ENCODE peak calls at places on chromosomes 12 and 14, in eight cellular contexts. B is uterus, C is heart right ventricle, S is neuronal stem cell, D is aorta, G is tibial artery, N is pancreas, P is gastrocnemius medialis. E is an unnamed sample. For H3K27me3 and H3K36me3, the result is how much of the 10 kb centered on the place peaks cover.

GRCh38 chr14:23605931-23606585 is 27.5 kb upstream of the JPH4 start:
- DNase-seq in P (peak), G (no peak), S (no peak), B (no peak), N (no peak), D (no peak), C (no peak), E (no peak)

GRCh38 chr12:106764738-106765137 is 9.7 kb upstream of the RIC8B start:
- DNase-seq in S (no peak), G (peak), P (no peak), C (no peak), N (no peak), B (no peak), D (peak), E (no peak)

GRCh38 chr12:25427328-25428249 is 125.5 kb downstream of the LMNTD1 start:
- DNase-seq in S (no peak), G (no peak), P (no peak), N (no peak), D (no peak), C (no peak), B (no peak), E (no peak)

GRCh38 chr14:53571589-53571988 is 385.0 kb downstream of the BMP4 start:
- DNase-seq in D (no peak), B (no peak), C (no peak), S (no peak), G (no peak), N (no peak), P (no peak), E (no peak)

GRCh38 chr14:94936901-94937321 is 167.0 kb upstream of the GSC start:
- DNase-seq in G (peak), C (peak), S (no peak), P (peak), D (peak), B (peak), N (peak), E (peak)

GRCh38 chr14:102525213-102526143 is 15.9 kb upstream of the ANKRD9 start:
- DNase-seq in P (no peak), G (no peak), B (no peak), D (no peak), N (no peak), S (no peak), C (no peak), E (no peak)

GRCh38 chr12:71548906-71549305 is 109.3 kb downstream of the LGR5 start:
- DNase-seq in S (no peak), N (no peak), B (no peak), D (no peak), P (no peak), C (no peak), G (no peak), E (no peak)

GRCh38 chr14:34873591-34874385 is 1.4 kb downstream of the BAZ1A start:
- DNase-seq in S (peak), P (peak), G (peak), C (peak), B (peak), D (peak), N (peak), E (peak)

GRCh38 chr12:58764100-58764953 is 156.0 kb downstream of the LRIG3 start:
- DNase-seq in S (no peak), D (no peak), G (no peak), N (no peak), B (no peak), P (no peak), C (no peak), E (no peak)

GRCh38 chr14:30873308-30874119 is 845 bp upstream of the COCH start:
- DNase-seq in C (no peak), D (no peak), G (no peak), N (no peak), P (no peak), B (no peak), S (no peak), E (no peak)

GRCh38 chr14:30874999-30875787 is 834 bp downstream of the COCH start:
- DNase-seq in N (peak), D (no peak), S (peak), C (peak), P (no peak), G (no peak), B (no peak), E (no peak)

GRCh38 chr14:30872602-30873001 is 1.8 kb upstream of the COCH start:
- DNase-seq in P (no peak), N (no peak), B (no peak), G (no peak), D (no peak), S (no peak), C (no peak), E (no peak)

GRCh38 chr14:30875788-30876053 is 1.4 kb downstream of the COCH start:
- DNase-seq in N (no peak), S (no peak), P (no peak), C (no peak), B (no peak), G (no peak), D (no peak), E (no peak)

GRCh38 chr14:30874120-30874998 is at the start of gene COCH:
- DNase-seq in B (no peak), G (no peak), D (peak), P (no peak), S (peak), C (peak), N (peak), E (peak)
- H3K27me3 ChIP-seq in B (under half), G (under half), D (under half), P (under half), S (half or more), C (under half), N (under half), E (under half)

GRCh38 chr12:4567073-4567881 is 5.3 kb downstream of the DYRK4 start:
- DNase-seq in G (no peak), P (no peak), S (no peak), D (no peak), N (no peak), C (no peak), B (no peak), E (no peak)

GRCh38 chr12:4562034-4562657 is at the start of gene DYRK4:
- DNase-seq in P (peak), N (peak), C (peak), S (peak), D (peak), B (peak), G (peak), E (peak)

GRCh38 chr12:4563336-4563735 is 1.3 kb downstream of the DYRK4 start:
- DNase-seq in P (no peak), N (no peak), G (no peak), B (no peak), C (no peak), D (no peak), S (no peak), E (no peak)

GRCh38 chr12:4564819-4565218 is 2.8 kb downstream of the DYRK4 start:
- DNase-seq in P (no peak), S (no peak), C (no peak), D (no peak), B (no peak), G (no peak), N (no peak), E (no peak)

GRCh38 chr12:4566474-4566873 is 4.5 kb downstream of the DYRK4 start:
- DNase-seq in P (no peak), S (no peak), D (no peak), G (no peak), N (no peak), B (no peak), C (no peak), E (no peak)
- H3K36me3 ChIP-seq in P (under half), S (under half), D (under half), G (under half), N (under half), B (under half), C (under half), E (under half)

GRCh38 chr12:116880817-116881324 is 370 bp downstream of the HRK start:
- DNase-seq in G (no peak), D (no peak), C (peak), N (peak), B (no peak), P (no peak), S (peak), E (peak)
- H3K27me3 ChIP-seq in G (under half), D (under half), C (half or more), N (under half), B (under half), P (under half), S (half or more), E (half or more)

GRCh38 chr14:59280961-59281360 is 92.5 kb downstream of the DAAM1 start:
- DNase-seq in G (no peak), B (no peak), C (no peak), S (no peak), N (no peak), D (no peak), P (no peak), E (no peak)
- H3K36me3 ChIP-seq in G (under half), B (under half), C (under half), S (under half), N (under half), D (under half), P (under half), E (under half)

DNA sequence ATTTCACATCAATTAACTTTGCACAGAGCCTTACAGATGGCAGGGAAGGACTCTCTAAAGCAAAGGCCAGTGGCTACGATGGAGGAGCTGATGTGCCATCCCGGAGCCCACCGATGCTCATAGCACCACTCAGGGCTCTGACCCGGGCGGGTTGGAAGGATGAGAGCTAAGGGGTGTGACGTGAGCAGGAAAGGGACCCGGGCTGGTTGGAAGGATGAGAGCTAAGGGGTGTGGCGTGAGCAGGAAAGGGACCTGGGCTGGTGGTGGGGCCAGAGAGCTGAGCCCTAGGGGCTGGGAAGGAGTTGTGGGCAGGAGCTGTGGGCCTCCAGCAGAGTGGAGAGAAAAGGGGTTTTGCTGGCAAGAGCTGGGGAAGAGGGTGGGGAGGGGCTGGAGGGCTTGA is 3.8 kb upstream of the FBRSL1 start:
- DNase-seq in S (no peak), D (no peak), N (no peak), B (no peak), P (no peak), C (peak), G (no peak), E (no peak)
- H3K27me3 ChIP-seq in S (half or more), D (under half), N (under half), B (under half), P (under half), C (under half), G (under half), E (under half)

GRCh38 chr14:68956728-68957127 is 22.4 kb downstream of the ACTN1 start:
- DNase-seq in P (no peak), D (peak), G (no peak), S (no peak), B (no peak), C (no peak), N (no peak), E (no peak)
- H3K36me3 ChIP-seq in P (under half), D (under half), G (under half), S (under half), B (under half), C (under half), N (under half), E (under half)

GRCh38 chr12:112862570-112863137 is 44.1 kb upstream of the OAS1 start:
- DNase-seq in S (no peak), G (no peak), D (no peak), B (no peak), C (no peak), P (no peak), N (no peak), E (peak)

GRCh38 chr12:112855375-112855774 is 51.4 kb upstream of the OAS1 start:
- DNase-seq in D (no peak), G (no peak), P (no peak), B (no peak), S (no peak), C (no peak), N (no peak), E (no peak)

GRCh38 chr12:112861284-112861683 is 45.5 kb upstream of the OAS1 start:
- DNase-seq in B (no peak), C (no peak), P (no peak), S (no peak), D (no peak), G (no peak), N (no peak), E (no peak)

GRCh38 chr12:112854344-112854743 is 52.4 kb upstream of the OAS1 start:
- DNase-seq in D (no peak), P (no peak), C (no peak), N (no peak), S (no peak), G (no peak), B (no peak), E (no peak)

DNA sequence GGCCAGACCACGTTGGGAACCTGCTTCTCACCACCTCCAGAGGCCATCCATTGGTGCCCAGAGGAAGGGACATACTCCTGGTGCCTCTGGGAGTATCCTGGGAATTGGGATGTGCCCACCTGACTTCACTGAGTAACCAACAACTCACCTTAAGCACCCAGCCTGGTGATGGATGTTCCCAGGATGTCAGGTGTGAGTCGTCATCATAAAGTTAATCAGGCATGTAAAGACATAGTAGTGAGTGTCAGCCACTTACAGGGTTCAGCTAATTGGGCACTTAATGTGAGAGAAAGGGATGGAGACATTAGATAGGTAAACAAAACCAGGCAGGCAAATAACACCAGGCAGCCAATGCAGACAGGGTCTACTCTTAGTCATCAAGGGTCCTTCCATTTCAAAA is 48.0 kb upstream of the OAS1 start:
- DNase-seq in P (no peak), C (no peak), G (no peak), N (no peak), S (no peak), B (no peak), D (no peak), E (no peak)
- H3K27me3 ChIP-seq in P (under half), C (half or more), G (under half), N (under half), S (under half), B (under half), D (under half), E (under half)